ENCODE peak calls at places on chromosomes 16 and 17, in nine cellular contexts. G, V, F, Y, D, I, E, H and X are unnamed samples.

GRCh38 chr17:40485851-40486512 is 15.4 kb downstream of the TNS4 start:
- DNase-seq in G (peak), V (peak), F (peak), Y (no peak), D (peak), I (peak), E (no peak), H (peak), X (peak)

GRCh38 chr17:17179371-17179827 is 26.7 kb downstream of the PLD6 start:
- DNase-seq in G (no peak), V (no peak), F (no peak), Y (no peak), D (no peak), I (peak), E (no peak), H (no peak), X (no peak)

GRCh38 chr16:14545346-14545884 is 84.6 kb downstream of the PARN start:
- DNase-seq in G (peak), V (no peak), F (no peak), Y (no peak), D (peak), I (no peak), E (no peak), H (no peak), X (peak)

GRCh38 chr17:4560837-4561241 is 462 bp upstream of the GGT6 start:
- DNase-seq in G (peak), V (no peak), F (peak), Y (peak), D (no peak), I (no peak), E (peak), H (no peak), X (no peak)

GRCh38 chr16:3243882-3244281 is 8.9 kb upstream of the ZNF200 start:
- DNase-seq in G (no peak), V (no peak), F (no peak), Y (no peak), D (no peak), I (peak), E (no peak), H (no peak), X (no peak)

GRCh38 chr17:14923981-14924380 is 341.1 kb downstream of the PMP22 start:
- DNase-seq in G (peak), V (no peak), F (no peak), Y (no peak), D (no peak), I (no peak), E (no peak), H (peak), X (no peak)

GRCh38 chr17:57612202-57613071 is 132.7 kb downstream of the CCDC182 start:
- DNase-seq in G (no peak), V (no peak), F (peak), Y (peak), D (no peak), I (no peak), E (peak), H (no peak), X (no peak)

GRCh38 chr17:21278304-21279197 is 6.0 kb upstream of the MAP2K3 start:
- DNase-seq in G (no peak), V (no peak), F (no peak), Y (no peak), D (no peak), I (no peak), E (no peak), H (peak), X (no peak)

GRCh38 chr17:8206536-8206935 is 3.8 kb downstream of the AURKB start:
- DNase-seq in G (no peak), V (no peak), F (no peak), Y (no peak), D (no peak), I (no peak), E (no peak), H (no peak), X (no peak)

GRCh38 chr16:49489686-49490320 is 116.2 kb downstream of the C16orf78 start:
- DNase-seq in G (no peak), V (no peak), F (no peak), Y (no peak), D (no peak), I (no peak), E (no peak), H (no peak), X (no peak)

GRCh38 chr17:56676807-56677206 is 83.3 kb downstream of the NOG start:
- DNase-seq in G (no peak), V (no peak), F (no peak), Y (no peak), D (no peak), I (peak), E (no peak), H (peak), X (no peak)

GRCh38 chr17:76077582-76078110 is 1.3 kb upstream of the ZACN start:
- DNase-seq in G (no peak), V (no peak), F (no peak), Y (peak), D (no peak), I (no peak), E (no peak), H (no peak), X (no peak)

GRCh38 chr16:6165330-6165984 is 1067.9 kb upstream of the EEF2KMT start:
- DNase-seq in G (no peak), V (no peak), F (peak), Y (peak), D (no peak), I (no peak), E (peak), H (no peak), X (peak)

GRCh38 chr17:54015734-54016133 is 193.0 kb downstream of the KIF2B start:
- DNase-seq in G (no peak), V (no peak), F (no peak), Y (no peak), D (no peak), I (no peak), E (no peak), H (no peak), X (no peak)

GRCh38 chr16:87556941-87557459 is 45.3 kb upstream of the JPH3 start:
- DNase-seq in G (peak), V (no peak), F (no peak), Y (no peak), D (no peak), I (no peak), E (no peak), H (peak), X (no peak)

GRCh38 chr16:34802848-34803599 is 1343.6 kb downstream of the TP53TG3F start:
- DNase-seq in G (no peak), V (no peak), F (no peak), Y (no peak), D (peak), I (no peak), E (no peak), H (no peak), X (no peak)

GRCh38 chr16:5575121-5575520 is 477.5 kb upstream of the EEF2KMT start:
- DNase-seq in G (no peak), V (no peak), F (no peak), Y (no peak), D (no peak), I (no peak), E (no peak), H (no peak), X (no peak)

GRCh38 chr17:30376621-30377452 is 1.9 kb upstream of the CPD start:
- DNase-seq in G (peak), V (no peak), F (peak), Y (no peak), D (peak), I (no peak), E (no peak), H (peak), X (peak)

GRCh38 chr16:84045818-84046470 is 3.3 kb upstream of the SLC38A8 start:
- DNase-seq in G (no peak), V (no peak), F (no peak), Y (no peak), D (no peak), I (no peak), E (no peak), H (no peak), X (no peak)

GRCh38 chr17:80283116-80283852 is 22.6 kb downstream of the RNF213 start:
- DNase-seq in G (no peak), V (no peak), F (no peak), Y (no peak), D (no peak), I (no peak), E (no peak), H (no peak), X (no peak)

GRCh38 chr16:56206951-56207350 is 15.7 kb downstream of the GNAO1 start:
- DNase-seq in G (no peak), V (no peak), F (no peak), Y (no peak), D (no peak), I (no peak), E (no peak), H (no peak), X (no peak)

GRCh38 chr16:1335996-1336395 is 2.6 kb downstream of the BAIAP3 start:
- DNase-seq in G (no peak), V (no peak), F (peak), Y (peak), D (no peak), I (no peak), E (peak), H (no peak), X (no peak)

GRCh38 chr17:21242780-21243515 is 10.3 kb downstream of the NATD1 start:
- DNase-seq in G (no peak), V (no peak), F (no peak), Y (no peak), D (no peak), I (no peak), E (no peak), H (no peak), X (no peak)

GRCh38 chr17:44559288-44560249 is 2.3 kb downstream of the FZD2 start:
- DNase-seq in G (no peak), V (no peak), F (no peak), Y (no peak), D (no peak), I (no peak), E (no peak), H (peak), X (no peak)

GRCh38 chr17:44556114-44556853 is 1.0 kb upstream of the FZD2 start:
- DNase-seq in G (peak), V (peak), F (peak), Y (peak), D (peak), I (peak), E (peak), H (peak), X (no peak)

GRCh38 chr17:44556854-44557606 is at the start of gene FZD2:
- DNase-seq in G (peak), V (peak), F (peak), Y (peak), D (peak), I (peak), E (peak), H (peak), X (peak)

GRCh38 chr17:44557653-44558285 is 485 bp downstream of the FZD2 start:
- DNase-seq in G (peak), V (no peak), F (peak), Y (peak), D (peak), I (peak), E (peak), H (peak), X (peak)

DNA sequence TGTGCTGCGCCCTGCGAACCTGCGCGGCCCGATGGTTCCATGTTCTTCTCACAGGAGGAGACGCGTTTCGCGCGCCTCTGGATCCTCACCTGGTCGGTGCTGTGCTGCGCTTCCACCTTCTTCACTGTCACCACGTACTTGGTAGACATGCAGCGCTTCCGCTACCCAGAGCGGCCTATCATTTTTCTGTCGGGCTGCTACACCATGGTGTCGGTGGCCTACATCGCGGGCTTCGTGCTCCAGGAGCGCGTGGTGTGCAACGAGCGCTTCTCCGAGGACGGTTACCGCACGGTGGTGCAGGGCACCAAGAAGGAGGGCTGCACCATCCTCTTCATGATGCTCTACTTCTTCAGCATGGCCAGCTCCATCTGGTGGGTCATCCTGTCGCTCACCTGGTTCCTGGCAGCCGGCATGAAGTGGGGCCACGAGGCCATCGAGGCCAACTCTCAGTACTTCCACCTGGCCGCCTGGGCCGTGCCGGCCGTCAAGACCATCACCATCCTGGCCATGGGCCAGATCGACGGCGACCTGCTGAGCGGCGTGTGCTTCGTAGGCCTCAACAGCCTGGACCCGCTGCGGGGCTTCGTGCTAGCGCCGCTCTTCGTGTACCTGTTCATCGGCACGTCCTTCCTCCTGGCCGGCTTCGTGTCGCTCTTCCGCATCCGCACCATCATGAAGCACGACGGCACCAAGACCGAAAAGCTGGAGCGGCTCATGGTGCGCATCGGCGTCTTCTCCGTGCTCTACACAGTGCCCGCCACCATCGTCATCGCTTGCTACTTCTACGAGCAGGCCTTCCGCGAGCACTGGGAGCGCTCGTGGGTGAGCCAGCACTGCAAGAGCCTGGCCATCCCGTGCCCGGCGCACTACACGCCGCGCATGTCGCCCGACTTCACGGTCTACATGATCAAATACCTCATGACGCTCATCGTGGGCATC is 1.3 kb downstream of the FZD2 start:
- DNase-seq in G (peak), V (no peak), F (no peak), Y (peak), D (no peak), I (no peak), E (peak), H (no peak), X (no peak)
- TF ChIP-seq EZH2 in G (no peak), V (no peak), F (no peak), Y (peak), D (no peak), I (no peak), E (no peak), H (no peak), X (no peak)

GRCh38 chr17:82114872-82115271 is 16.8 kb upstream of the FASN start:
- DNase-seq in G (no peak), V (no peak), F (no peak), Y (no peak), D (no peak), I (no peak), E (no peak), H (no peak), X (no peak)
- TF ChIP-seq EZH2 in G (no peak), V (no peak), F (no peak), Y (no peak), D (no peak), I (no peak), E (no peak), H (no peak), X (no peak)

DNA sequence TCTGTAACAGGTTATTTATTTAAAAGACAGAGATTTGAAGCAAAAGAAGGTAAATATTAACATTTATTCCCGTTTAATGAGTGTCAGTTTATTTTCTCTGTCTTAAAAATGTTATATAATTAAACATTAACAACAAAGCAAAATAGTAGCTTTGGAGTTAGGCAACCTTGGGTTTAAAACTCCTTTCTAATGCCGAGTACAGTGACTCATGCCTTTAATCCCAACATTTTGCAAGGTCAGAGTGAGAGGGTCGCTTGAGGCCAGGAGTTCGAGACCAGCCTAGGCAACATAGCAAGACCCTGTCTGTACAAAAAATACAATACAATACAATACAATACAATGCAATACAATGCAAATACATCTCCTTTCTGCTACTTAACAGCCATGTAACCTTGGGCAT is 128.7 kb downstream of the CHD9 start:
- DNase-seq in G (peak), V (no peak), F (no peak), Y (no peak), D (no peak), I (no peak), E (no peak), H (no peak), X (no peak)
- TF ChIP-seq EZH2 in G (no peak), V (no peak), F (no peak), Y (no peak), D (no peak), I (no peak), E (no peak), H (no peak), X (no peak)

GRCh38 chr17:48729335-48730239 is 1.0 kb upstream of the HOXB13 start:
- DNase-seq in G (no peak), V (no peak), F (peak), Y (no peak), D (no peak), I (no peak), E (no peak), H (no peak), X (no peak)
- TF ChIP-seq EZH2 in G (peak), V (no peak), F (no peak), Y (peak), D (peak), I (peak), E (peak), H (no peak), X (no peak)

DNA sequence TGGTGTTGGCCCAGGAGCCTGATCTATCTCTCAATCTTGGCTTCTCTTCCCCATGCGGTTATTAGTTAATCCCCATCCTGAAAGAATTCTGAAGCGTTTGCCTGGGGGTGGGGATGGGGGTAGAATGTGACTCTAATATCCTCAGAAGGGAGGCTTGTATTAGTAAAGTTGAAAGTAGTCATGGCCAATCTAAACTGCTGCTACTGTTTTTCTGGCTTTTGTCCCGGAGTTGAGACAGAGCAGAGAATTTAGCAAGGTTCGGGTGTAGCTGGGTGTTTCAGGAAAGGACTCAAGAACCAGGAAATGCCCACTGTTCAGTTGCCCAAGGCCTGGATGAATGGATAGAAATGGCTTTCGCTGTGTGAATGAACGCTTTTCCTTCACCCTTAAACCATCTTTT is 17.6 kb upstream of the ITGAM start:
- DNase-seq in G (peak), V (no peak), F (peak), Y (no peak), D (no peak), I (peak), E (no peak), H (peak), X (no peak)
- TF ChIP-seq EZH2 in G (no peak), V (no peak), F (no peak), Y (no peak), D (no peak), I (no peak), E (no peak), H (no peak), X (no peak)

GRCh38 chr17:66944365-66945203 is 19.9 kb upstream of the CACNG4 start:
- DNase-seq in G (peak), V (no peak), F (no peak), Y (peak), D (peak), I (no peak), E (no peak), H (peak), X (peak)

GRCh38 chr17:66947311-66947710 is 17.2 kb upstream of the CACNG4 start:
- DNase-seq in G (no peak), V (no peak), F (no peak), Y (no peak), D (no peak), I (no peak), E (no peak), H (no peak), X (no peak)

GRCh38 chr17:66943484-66943883 is 21.0 kb upstream of the CACNG4 start:
- DNase-seq in G (no peak), V (no peak), F (no peak), Y (no peak), D (no peak), I (no peak), E (no peak), H (no peak), X (no peak)

GRCh38 chr17:66946251-66946650 is 18.3 kb upstream of the CACNG4 start:
- DNase-seq in G (no peak), V (no peak), F (no peak), Y (no peak), D (no peak), I (no peak), E (no peak), H (no peak), X (no peak)

GRCh38 chr17:66945451-66945850 is 19.1 kb upstream of the CACNG4 start:
- DNase-seq in G (peak), V (no peak), F (peak), Y (no peak), D (no peak), I (no peak), E (no peak), H (peak), X (peak)
- TF ChIP-seq EZH2 in G (no peak), V (no peak), F (no peak), Y (no peak), D (no peak), I (no peak), E (no peak), H (no peak), X (no peak)